ENCODE peak calls at places on chromosome 2, in five cellular contexts. K is cardiac septum, E is substantia nigra, G is cerebellar cortex, M is sciatic nerve. U is an unnamed sample.

GRCh38 chr2:233463586-233463985 is 103.0 kb downstream of the USP40 start:
- DNase-seq in K (no peak), E (no peak), G (no peak), M (no peak), U (no peak)

GRCh38 chr2:72605836-72606442 is 219.9 kb downstream of the EXOC6B start:
- DNase-seq in K (no peak), E (no peak), G (no peak), M (no peak), U (no peak)

GRCh38 chr2:128644156-128644555 is 325.5 kb upstream of the HS6ST1 start:
- DNase-seq in K (peak), E (no peak), G (no peak), M (peak), U (no peak)

GRCh38 chr2:217878865-217879595 is 123.8 kb downstream of the TNS1 start:
- DNase-seq in K (no peak), E (no peak), G (no peak), M (no peak), U (no peak)

GRCh38 chr2:10493636-10494281 is 45.6 kb upstream of the ODC1 start:
- DNase-seq in K (peak), E (no peak), G (no peak), M (peak), U (no peak)

GRCh38 chr2:46922606-46923005 is 7.0 kb upstream of the MCFD2 start:
- DNase-seq in K (no peak), E (no peak), G (no peak), M (no peak), U (no peak)

GRCh38 chr2:46169452-46169851 is 127.8 kb upstream of the EPAS1 start:
- DNase-seq in K (no peak), E (no peak), G (no peak), M (no peak), U (no peak)

GRCh38 chr2:239344857-239345216 is 56.0 kb downstream of the HDAC4 start:
- DNase-seq in K (no peak), E (peak), G (no peak), M (peak), U (no peak)

GRCh38 chr2:147368306-147368705 is 476.5 kb upstream of the ACVR2A start:
- DNase-seq in K (no peak), E (no peak), G (no peak), M (no peak), U (no peak)

GRCh38 chr2:205024822-205025518 is 479.7 kb downstream of the PARD3B start:
- DNase-seq in K (no peak), E (peak), G (peak), M (no peak), U (peak)

GRCh38 chr2:1937066-1937465 is 192.8 kb upstream of the PXDN start:
- DNase-seq in K (no peak), E (no peak), G (no peak), M (no peak), U (no peak)

GRCh38 chr2:161722547-161723503 is 98.6 kb downstream of the SLC4A10 start:
- DNase-seq in K (no peak), E (no peak), G (no peak), M (no peak), U (no peak)

GRCh38 chr2:105865222-105865913 is 120.7 kb downstream of the NCK2 start:
- DNase-seq in K (no peak), E (no peak), G (no peak), M (no peak), U (no peak)

GRCh38 chr2:239688840-239689239 is 288.0 kb upstream of the HDAC4 start:
- DNase-seq in K (no peak), E (no peak), G (no peak), M (peak), U (no peak)

GRCh38 chr2:97871096-97871780 is 124.5 kb downstream of the TMEM131 start:
- DNase-seq in K (no peak), E (no peak), G (no peak), M (no peak), U (peak)

GRCh38 chr2:20648207-20648606 is 2.7 kb downstream of the HS1BP3 start:
- DNase-seq in K (no peak), E (no peak), G (no peak), M (no peak), U (no peak)

GRCh38 chr2:205860146-205860545 is 177.8 kb downstream of the NRP2 start:
- DNase-seq in K (no peak), E (no peak), G (no peak), M (no peak), U (no peak)

GRCh38 chr2:127173073-127173472 is 47.0 kb downstream of the CYP27C1 start:
- DNase-seq in K (peak), E (no peak), G (no peak), M (peak), U (peak)